ENCODE peak calls at places on chromosomes 3 and 15, in five cellular contexts. O is fibroblast of the aortic adventitia, P is neural crest cell, C is stomach, L is HCT116. J is an unnamed sample.

GRCh38 chr3:152688313-152688712 is 146.6 kb upstream of the P2RY1 start:
- DNase-seq in P (peak), L (no peak), O (no peak), C (no peak), J (no peak)

GRCh38 chr3:56787258-56787777 is 14.4 kb downstream of the ARHGEF3 start:
- DNase-seq in O (no peak), P (no peak), C (no peak), L (no peak), J (no peak)

GRCh38 chr15:101003706-101004105 is 84.5 kb downstream of the LRRK1 start:
- DNase-seq in L (no peak), C (no peak), P (no peak), O (no peak), J (no peak)

GRCh38 chr3:56125358-56126005 is 342.8 kb downstream of the ERC2 start:
- DNase-seq in O (peak), P (no peak), C (no peak), L (no peak), J (no peak)

GRCh38 chr15:60118146-60118545 is 114.0 kb downstream of the FOXB1 start:
- DNase-seq in L (no peak), O (no peak), P (no peak), C (no peak), J (no peak)

GRCh38 chr15:69573815-69574472 is 121.3 kb downstream of the RPLP1 start:
- DNase-seq in P (no peak), O (peak), C (no peak), L (no peak), J (no peak)

GRCh38 chr3:69306239-69307185 is 79.4 kb downstream of the FRMD4B start:
- DNase-seq in C (peak), O (peak), P (peak), L (peak), J (peak)

GRCh38 chr3:38396239-38396638 is 49.7 kb downstream of the XYLB start:
- DNase-seq in C (no peak), L (no peak), O (no peak), P (no peak), J (no peak)

GRCh38 chr3:151434151-151434890 is 26.5 kb downstream of the IGSF10 start:
- DNase-seq in O (peak), C (no peak), L (no peak), P (no peak), J (no peak)

GRCh38 chr15:51312754-51313390 is 25.5 kb downstream of the CYP19A1 start:
- DNase-seq in L (peak), C (no peak), P (no peak), O (peak), J (no peak)

GRCh38 chr3:122691195-122691594 is 10.6 kb downstream of the PARP14 start:
- DNase-seq in O (peak), L (no peak), P (no peak), C (peak), J (no peak)

GRCh38 chr3:107612581-107613182 is 89.9 kb downstream of the BBX start:
- DNase-seq in L (no peak), P (no peak), C (no peak), O (no peak), J (no peak)

GRCh38 chr15:70558406-70559222 is 204.7 kb downstream of the UACA start:
- DNase-seq in O (no peak), C (no peak), L (no peak), P (no peak), J (no peak)

GRCh38 chr3:45896956-45897355 is 10.6 kb downstream of the CCR9 start:
- DNase-seq in L (no peak), P (no peak), O (peak), C (no peak), J (no peak)

GRCh38 chr3:46378426-46378942 is 7.7 kb downstream of the CCR5 start:
- DNase-seq in O (peak), C (peak), P (peak), L (peak), J (peak)

GRCh38 chr3:13818919-13819318 is 61.0 kb downstream of the WNT7A start:
- DNase-seq in C (no peak), P (no peak), L (no peak), O (no peak), J (no peak)

GRCh38 chr15:66043264-66043663 is 174.0 kb downstream of the RAB11A start:
- DNase-seq in C (peak), O (no peak), L (no peak), P (no peak), J (no peak)

GRCh38 chr3:115085197-115085865 is 61.8 kb downstream of the ZBTB20 start:
- DNase-seq in L (no peak), O (peak), P (no peak), C (no peak), J (no peak)

GRCh38 chr3:126261037-126261436 is 80.7 kb upstream of the ALDH1L1 start:
- DNase-seq in P (peak), C (peak), L (no peak), O (peak), J (no peak)

GRCh38 chr15:53453253-53454105 is 306.0 kb downstream of the WDR72 start:
- DNase-seq in C (peak), L (no peak), P (no peak), O (no peak), J (peak)

GRCh38 chr3:9026320-9027040 is 63.2 kb upstream of the RAD18 start:
- DNase-seq in O (no peak), L (no peak), P (no peak), C (no peak), J (no peak)

GRCh38 chr3:129323651-129324294 is 45.1 kb downstream of the HMCES start:
- DNase-seq in L (no peak), O (no peak), C (no peak), P (no peak), J (no peak)
- TF ChIP-seq CTCF in L (peak), O (peak), C (no peak), P (no peak), J (no peak)

DNA sequence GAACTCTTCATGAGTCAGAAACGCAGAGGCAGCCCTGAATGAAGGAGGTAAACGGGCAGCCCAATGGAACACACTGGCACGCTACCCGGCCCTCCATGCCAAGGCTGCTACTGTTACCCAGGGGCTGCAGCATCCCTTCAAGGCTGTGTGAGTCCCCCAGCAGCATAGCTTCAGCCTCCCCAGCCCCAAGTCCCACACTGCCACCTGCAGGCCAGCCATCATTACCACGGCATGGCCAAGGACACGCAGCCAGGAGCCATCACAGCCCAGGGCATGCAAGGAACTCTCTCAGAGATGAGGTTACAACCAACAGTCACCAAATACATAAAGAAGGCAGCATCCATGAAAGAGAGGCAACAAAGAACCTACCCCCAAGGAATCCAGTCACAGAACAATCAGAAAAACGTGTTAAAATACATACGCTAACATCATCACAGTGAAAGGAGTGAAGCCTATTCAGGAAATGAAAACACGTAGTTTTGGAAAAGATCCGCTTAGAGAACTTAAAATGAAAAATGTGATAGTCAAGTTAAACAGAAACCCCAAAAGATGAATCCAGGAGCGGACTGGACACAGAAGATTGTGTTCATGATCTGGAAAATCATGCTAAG is 22.4 kb downstream of the PLA2G4F start:
- DNase-seq in O (peak), P (peak), C (peak), L (peak), J (no peak)
- TF ChIP-seq CTCF in O (peak), P (peak), C (no peak), L (peak), J (peak)

GRCh38 chr3:64199933-64200332 is 25.3 kb downstream of the PRICKLE2 start:
- DNase-seq in L (no peak), P (no peak), O (no peak), C (no peak), J (no peak)
- TF ChIP-seq CTCF in L (no peak), P (no peak), O (no peak), C (no peak), J (no peak)

GRCh38 chr3:101588626-101589025 is 14.6 kb downstream of the PCNP start:
- DNase-seq in C (no peak), O (no peak), P (no peak), L (no peak), J (no peak)
- TF ChIP-seq CTCF in C (no peak), O (no peak), P (no peak), L (no peak), J (no peak)

GRCh38 chr3:157868881-157869280 is 237.3 kb downstream of the SHOX2 start:
- DNase-seq in O (peak), P (no peak), L (no peak), C (no peak), J (no peak)
- TF ChIP-seq CTCF in O (no peak), P (no peak), L (no peak), C (no peak), J (no peak)

GRCh38 chr15:57310876-57311275 is 65.4 kb upstream of the CGNL1 start:
- DNase-seq in O (no peak), P (no peak), C (peak), L (no peak), J (no peak)

GRCh38 chr15:57307527-57308193 is 68.6 kb upstream of the CGNL1 start:
- DNase-seq in C (no peak), P (no peak), L (no peak), O (no peak), J (no peak)

GRCh38 chr15:57306305-57306943 is 69.9 kb upstream of the CGNL1 start:
- DNase-seq in O (peak), P (peak), L (peak), C (peak), J (peak)

GRCh38 chr15:57305009-57305408 is 71.3 kb upstream of the CGNL1 start:
- DNase-seq in P (no peak), C (no peak), O (no peak), L (no peak), J (no peak)

DNA sequence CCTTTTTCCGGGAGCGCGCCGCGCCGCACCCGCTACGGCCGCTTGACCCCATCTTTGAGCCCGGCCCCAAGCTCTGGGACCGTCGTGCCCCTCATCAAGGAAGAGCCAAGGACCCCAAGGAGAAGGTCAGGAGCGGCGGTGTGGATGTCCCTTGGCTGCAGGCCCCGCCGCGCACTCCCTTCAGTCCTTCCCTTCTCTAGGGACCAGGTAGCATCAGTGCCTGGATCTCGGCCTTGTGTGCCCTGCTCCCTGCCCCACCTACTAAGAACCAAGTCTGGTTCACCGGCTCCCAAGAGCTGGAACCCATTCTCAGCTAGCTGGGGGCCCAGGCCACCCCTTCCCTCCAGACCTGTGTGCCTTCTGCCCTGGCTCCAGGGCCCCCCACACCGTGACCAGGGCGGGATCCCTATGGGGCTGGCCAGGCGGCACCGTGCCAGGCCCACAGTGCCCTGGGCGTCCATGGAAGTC is 69.3 kb upstream of the CGNL1 start:
- DNase-seq in L (no peak), C (no peak), O (no peak), P (no peak), J (no peak)
- TF ChIP-seq CTCF in L (no peak), C (no peak), O (no peak), P (peak), J (no peak)

DNA sequence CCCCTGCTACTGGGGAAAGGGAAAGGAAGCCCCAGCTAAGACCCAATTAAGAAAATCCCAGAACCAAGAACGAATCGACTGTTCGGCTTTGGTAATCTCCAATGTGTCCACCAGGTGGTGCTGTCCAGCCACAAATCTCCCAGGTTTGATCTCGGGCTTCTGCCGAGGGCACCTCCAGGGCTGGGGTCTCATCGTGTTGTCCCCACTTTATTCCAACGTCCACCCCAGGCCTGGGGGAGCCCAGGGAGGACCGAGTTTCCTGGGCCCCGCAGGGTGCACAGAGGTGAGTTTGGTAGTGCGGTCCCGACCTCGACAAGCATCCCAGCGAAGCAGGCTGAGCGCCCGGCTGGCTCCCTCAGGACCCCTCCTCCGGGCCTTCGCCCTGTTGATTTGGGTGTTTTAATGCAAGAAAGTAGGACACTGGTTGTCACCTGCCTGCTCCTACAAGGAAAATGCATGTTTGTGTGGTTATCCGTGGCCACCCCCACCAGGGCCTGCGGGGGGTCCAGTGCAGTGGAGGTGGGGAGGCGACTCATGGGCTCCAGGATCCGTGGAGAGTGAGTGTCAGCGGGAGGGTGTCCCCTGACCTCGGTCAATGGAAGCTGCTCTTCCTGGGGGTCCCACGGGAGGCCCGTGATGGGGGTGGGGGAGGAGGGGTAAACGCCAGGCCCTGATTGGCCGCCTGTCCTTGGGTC is 185.0 kb downstream of the GOLGA6L6 start:
- DNase-seq in L (peak), O (peak), P (no peak), C (peak), J (no peak)
- TF ChIP-seq CTCF in L (peak), O (peak), P (peak), C (no peak), J (peak)

GRCh38 chr3:31699309-31699953 is 166.7 kb downstream of the STT3B start:
- DNase-seq in C (no peak), O (no peak), L (no peak), P (no peak), J (no peak)
- TF ChIP-seq CTCF in C (no peak), O (no peak), L (no peak), P (no peak), J (no peak)

DNA sequence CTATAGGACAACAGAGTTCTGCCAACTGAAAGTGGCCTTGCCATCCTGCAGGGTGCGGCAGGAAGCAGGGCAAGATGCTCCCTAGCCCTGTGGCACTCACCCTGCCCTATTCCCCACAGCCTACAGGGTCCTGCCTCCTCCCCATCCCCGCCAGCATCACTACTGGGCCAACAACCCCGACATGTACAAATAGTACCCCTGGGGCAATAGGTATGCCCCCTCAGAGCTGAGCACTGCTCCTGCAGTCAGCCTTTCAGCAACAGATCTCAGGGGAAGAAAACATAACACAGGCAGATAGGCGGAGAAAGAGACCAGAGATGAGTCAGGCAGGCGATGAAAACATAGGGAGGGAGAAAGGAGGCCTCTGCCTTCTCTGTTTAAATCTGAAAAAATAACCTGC is 74.7 kb downstream of the XXYLT1 start:
- DNase-seq in O (peak), P (no peak), C (peak), L (no peak), J (no peak)
- TF ChIP-seq CTCF in O (peak), P (no peak), C (no peak), L (no peak), J (no peak)

GRCh38 chr3:148074057-148074456 is 623.6 kb upstream of the AGTR1 start:
- DNase-seq in O (no peak), L (no peak), P (no peak), C (no peak), J (no peak)

GRCh38 chr3:148074916-148075315 is 622.8 kb upstream of the AGTR1 start:
- DNase-seq in L (no peak), C (no peak), O (no peak), P (no peak), J (no peak)

GRCh38 chr3:148077951-148078350 is 619.8 kb upstream of the AGTR1 start:
- DNase-seq in P (no peak), C (no peak), O (no peak), L (no peak), J (no peak)

GRCh38 chr3:148077318-148077923 is 620.3 kb upstream of the AGTR1 start:
- DNase-seq in P (no peak), L (peak), C (no peak), O (peak), J (no peak)

GRCh38 chr3:148075829-148076716 is 621.6 kb upstream of the AGTR1 start:
- DNase-seq in C (no peak), L (peak), O (peak), P (no peak), J (no peak)
- TF ChIP-seq CTCF in C (no peak), L (peak), O (peak), P (peak), J (peak)